ENCODE peak calls at places on chromosomes 6 and 20, in four cellular contexts. N is HepG2, K is K562, Y is H1. F is an unnamed sample.

GRCh38 chr6:157406666-157407065 is 25.7 kb downstream of the ZDHHC14 start:
- DNase-seq in N (no peak), K (no peak), Y (no peak), F (no peak)

GRCh38 chr6:163941471-163941980 is 527.0 kb downstream of the QKI start:
- DNase-seq in N (no peak), K (no peak), Y (no peak), F (no peak)

GRCh38 chr6:110432285-110432899 is 17.0 kb upstream of the DDO start:
- DNase-seq in N (no peak), K (no peak), Y (no peak), F (no peak)

GRCh38 chr20:51767018-51767866 is 948 bp downstream of the ATP9A start:
- DNase-seq in N (peak; percentile 83), K (peak; percentile 38), Y (peak; percentile 67), F (peak; percentile 87)

GRCh38 chr6:5153186-5153585 is 68.0 kb downstream of the PPP1R3G start:
- DNase-seq in N (no peak), K (no peak), Y (no peak), F (no peak)

GRCh38 chr6:37134622-37135191 is 35.2 kb upstream of the PIM1 start:
- DNase-seq in N (no peak), K (no peak), Y (no peak), F (peak; percentile 96)

GRCh38 chr6:163324326-163324927 is 90.1 kb upstream of the QKI start:
- DNase-seq in N (peak; percentile 56), K (no peak), Y (no peak), F (peak; percentile 36)

GRCh38 chr6:124857746-124858145 is 104.5 kb upstream of the RNF217 start:
- DNase-seq in N (no peak), K (no peak), Y (no peak), F (no peak)

GRCh38 chr6:79538481-79538971 is 1.3 kb upstream of the LCA5 start:
- DNase-seq in N (no peak), K (no peak), Y (no peak), F (no peak)

GRCh38 chr20:16243470-16243869 is 329.8 kb downstream of the KIF16B start:
- DNase-seq in N (peak; percentile 22), K (no peak), Y (no peak), F (no peak)

GRCh38 chr6:1363729-1364572 is 25.4 kb upstream of the FOXF2 start:
- DNase-seq in N (no peak), K (no peak), Y (no peak), F (peak; percentile 29)

GRCh38 chr6:7747433-7747832 is 21.5 kb downstream of the BMP6 start:
- DNase-seq in N (no peak), K (no peak), Y (no peak), F (no peak)

GRCh38 chr6:38427492-38428210 is 212.1 kb downstream of the BTBD9 start:
- DNase-seq in N (no peak), K (no peak), Y (no peak), F (no peak)

GRCh38 chr20:1676650-1677049 is 19.1 kb upstream of the SIRPG start:
- DNase-seq in N (no peak), K (no peak), Y (no peak), F (no peak)

GRCh38 chr6:135906542-135906941 is 55.0 kb downstream of the PDE7B start:
- DNase-seq in N (no peak), K (no peak), Y (no peak), F (no peak)

GRCh38 chr6:83442752-83443151 is 11.9 kb upstream of the ME1 start:
- DNase-seq in N (no peak), K (peak; percentile 57), Y (no peak), F (no peak)

GRCh38 chr6:73817238-73817637 is 121.2 kb downstream of the CD109 start:
- DNase-seq in N (no peak), K (no peak), Y (no peak), F (no peak)

GRCh38 chr6:154615483-154616025 is 105.1 kb upstream of the CNKSR3 start:
- DNase-seq in N (peak; percentile 35), K (peak; percentile 88), Y (no peak), F (peak; percentile 85)

GRCh38 chr20:32252189-32252588 is 25.3 kb upstream of the KIF3B start:
- DNase-seq in N (no peak), K (no peak), Y (no peak), F (no peak)

GRCh38 chr6:135909737-135910387 is 58.4 kb downstream of the PDE7B start:
- DNase-seq in N (peak; percentile 70), K (peak; percentile 58), Y (peak; percentile 44), F (peak; percentile 7)

GRCh38 chr20:63177785-63178444 is 38.0 kb downstream of the YTHDF1 start:
- DNase-seq in N (no peak), K (no peak), Y (no peak), F (no peak)

GRCh38 chr20:32820000-32820697 is 395 bp downstream of the MAPRE1 start:
- DNase-seq in N (peak; percentile 72), K (peak; percentile 83), Y (no peak), F (peak; percentile 67)

GRCh38 chr6:148867851-148868250 is 121.0 kb downstream of the UST start:
- DNase-seq in N (no peak), K (no peak), Y (no peak), F (no peak)

GRCh38 chr6:113647158-113647889 is 209.8 kb upstream of the MARCKS start:
- DNase-seq in N (no peak), K (no peak), Y (no peak), F (no peak)

GRCh38 chr6:113646701-113647100 is 210.4 kb upstream of the MARCKS start:
- DNase-seq in N (no peak), K (no peak), Y (no peak), F (no peak)

GRCh38 chr6:113645986-113646385 is 211.2 kb upstream of the MARCKS start:
- DNase-seq in N (no peak), K (no peak), Y (no peak), F (no peak)

GRCh38 chr6:113644861-113645575 is 212.1 kb upstream of the MARCKS start:
- DNase-seq in N (peak; percentile 31), K (no peak), Y (no peak), F (no peak)

GRCh38 chr6:113645576-113645970 is 211.6 kb upstream of the MARCKS start:
- DNase-seq in N (peak; percentile 62), K (no peak), Y (no peak), F (peak; percentile 65)
- TF ChIP-seq PHF8 in N (no peak), K (no peak), Y (no peak), F (no peak)

GRCh38 chr20:40686434-40686882 is 2.6 kb downstream of the MAFB start:
- DNase-seq in N (no peak), K (no peak), Y (no peak), F (no peak)
- H3K4me1 ChIP-seq in N (peaks cover 27% of the 10 kb centered on the region), K (peaks cover 28% of the 10 kb centered on the region), Y (no peaks in the 10 kb centered on the region), F (no peaks in the 10 kb centered on the region)

DNA sequence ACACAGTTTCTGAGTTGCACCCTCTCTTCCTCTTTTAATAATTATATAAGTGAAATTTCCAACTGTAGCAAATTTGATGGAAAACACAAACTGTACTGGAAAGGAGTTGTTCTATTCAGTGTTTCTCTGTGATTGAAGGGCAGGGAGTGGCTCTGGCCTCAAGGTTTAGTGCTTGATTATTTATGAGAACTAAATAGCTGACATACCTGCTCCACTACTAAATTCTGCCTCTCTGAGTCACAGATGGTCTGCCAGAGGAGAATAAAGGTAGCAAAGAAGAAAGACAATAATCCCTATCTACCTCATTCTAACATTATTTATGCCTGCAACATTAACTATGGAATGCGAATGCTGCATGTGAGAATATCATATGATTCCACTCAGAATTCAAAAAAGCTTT is 9.3 kb downstream of the BMP5 start:
- DNase-seq in N (no peak), K (no peak), Y (no peak), F (no peak)
- TF ChIP-seq PHF8 in N (no peak), K (no peak), Y (no peak), F (no peak)

DNA sequence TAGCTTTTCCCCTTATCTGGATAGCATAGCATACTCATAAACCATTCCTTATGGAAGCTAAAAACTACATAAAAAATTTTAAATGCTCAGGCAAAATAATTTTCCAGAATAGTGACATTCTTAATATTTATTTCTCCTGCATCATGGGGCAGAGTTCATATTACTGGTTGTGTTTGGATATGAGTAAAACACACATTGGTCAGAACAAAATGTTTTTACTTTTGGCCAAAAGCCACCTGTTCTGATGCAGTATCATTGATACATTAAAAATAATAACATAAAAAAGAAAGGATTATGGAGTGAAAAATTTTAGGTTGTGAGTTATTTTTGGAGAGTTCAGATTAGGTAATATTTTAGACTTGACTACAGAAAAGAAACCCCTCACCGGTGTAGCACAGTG is 33.6 kb downstream of the TRAM2 start:
- DNase-seq in N (no peak), K (no peak), Y (no peak), F (no peak)
- H3K4me1 ChIP-seq in N (peaks cover 100% of the 10 kb centered on the region), K (peaks cover 9% of the 10 kb centered on the region), Y (peaks cover 12% of the 10 kb centered on the region), F (peaks cover 93% of the 10 kb centered on the region)

GRCh38 chr20:10672579-10673127 is 1.1 kb downstream of the JAG1 start:
- DNase-seq in N (peak; percentile 49), K (peak; percentile 17), Y (no peak), F (no peak)
- TF ChIP-seq PHF8 in N (peak; percentile 60), K (no peak), Y (no peak), F (no peak)

GRCh38 chr6:39840781-39841180 is 48.6 kb downstream of the DAAM2 start:
- DNase-seq in N (no peak), K (no peak), Y (no peak), F (no peak)

GRCh38 chr6:39844866-39845265 is 52.7 kb downstream of the DAAM2 start:
- DNase-seq in N (no peak), K (no peak), Y (no peak), F (no peak)

GRCh38 chr6:39841291-39841690 is 49.1 kb downstream of the DAAM2 start:
- DNase-seq in N (no peak), K (no peak), Y (no peak), F (no peak)

GRCh38 chr6:39841923-39842322 is 49.7 kb downstream of the DAAM2 start:
- DNase-seq in N (no peak), K (no peak), Y (no peak), F (no peak)

DNA sequence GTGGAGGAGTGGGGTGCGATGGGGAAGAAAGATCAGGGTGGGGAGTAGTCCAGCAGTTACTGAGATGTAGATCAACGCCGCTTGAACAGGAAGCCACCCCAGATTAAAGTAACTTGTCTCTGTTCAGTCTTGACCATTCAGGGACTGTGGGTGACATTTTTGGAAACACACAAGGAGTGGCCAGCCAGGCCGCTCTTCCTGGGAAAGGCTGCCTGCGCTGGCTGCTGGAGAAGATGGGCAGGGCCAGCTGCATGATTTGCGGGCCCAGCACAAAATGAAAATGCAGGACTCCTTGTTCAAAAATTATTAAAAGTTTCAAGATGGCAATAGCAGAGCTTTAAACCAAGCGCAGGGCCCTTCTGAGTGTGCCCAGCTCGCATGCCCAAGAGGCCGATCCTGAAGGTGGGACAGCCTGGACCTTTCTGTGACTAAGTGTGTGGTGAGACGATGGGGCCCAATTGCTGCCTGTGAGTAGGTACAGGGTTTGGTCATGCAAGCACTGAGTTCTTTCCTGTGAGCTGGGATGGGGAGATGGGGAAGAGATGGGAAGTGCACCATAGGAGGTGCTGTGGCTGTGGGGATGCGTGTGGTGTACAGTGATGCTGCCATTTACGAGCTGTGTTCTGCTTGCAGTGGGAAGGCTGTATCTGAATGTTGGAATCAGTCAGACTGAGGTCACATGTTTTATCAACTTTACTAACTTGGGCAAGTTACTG is 51.3 kb downstream of the DAAM2 start:
- DNase-seq in N (no peak), K (no peak), Y (no peak), F (peak; percentile 12)
- H3K4me1 ChIP-seq in N (no peaks in the 10 kb centered on the region), K (no peaks in the 10 kb centered on the region), Y (no peaks in the 10 kb centered on the region), F (no peaks in the 10 kb centered on the region)

F was measured in A549.